ENCODE peak calls at places on chromosome 17, in nine cellular contexts. V, B, Z, H, R, O, E, L and M are unnamed samples.

GRCh38 chr17:65975878-65976277 is 216.1 kb downstream of the CEP112 start:
- DNase-seq in O (peak; percentile 59), H (no peak), L (no peak), Z (peak; percentile 21), V (no peak), E (no peak), B (peak; percentile 25), R (peak; percentile 10), M (no peak)

GRCh38 chr17:16486373-16487250 is 5.4 kb downstream of the LRRC75A start:
- DNase-seq in V (peak; percentile 93), R (peak; percentile 57), H (peak; percentile 84), L (peak; percentile 72), B (peak; percentile 95), Z (peak; percentile 73), O (peak; percentile 56), E (peak; percentile 77), M (peak; percentile 77)

GRCh38 chr17:78127240-78127887 is 1.2 kb downstream of the TMC6 start:
- DNase-seq in Z (peak; percentile 30), H (no peak), E (peak; percentile 78), O (peak; percentile 50), L (no peak), B (peak; percentile 68), R (peak; percentile 85), V (peak; percentile 73), M (peak; percentile 78)

GRCh38 chr17:65166785-65167184 is 29.6 kb downstream of the RGS9 start:
- DNase-seq in L (no peak), V (no peak), B (no peak), O (no peak), H (no peak), E (no peak), R (no peak), Z (no peak), M (no peak)

GRCh38 chr17:28744104-28744801 is 442 bp downstream of the TRAF4 start:
- DNase-seq in Z (peak; percentile 54), L (peak; percentile 40), H (peak; percentile 86), B (peak; percentile 47), V (peak; percentile 79), E (no peak), O (peak; percentile 92), R (peak; percentile 91), M (peak; percentile 52)

GRCh38 chr17:58337600-58338453 is 9.2 kb upstream of the TSPOAP1 start:
- DNase-seq in H (peak; percentile 92), E (peak; percentile 86), V (no peak), R (peak; percentile 93), B (peak; percentile 92), Z (peak; percentile 47), L (peak; percentile 70), O (peak; percentile 75), M (peak; percentile 77)

GRCh38 chr17:44911133-44912001 is 3.9 kb downstream of the GFAP start:
- DNase-seq in V (peak; percentile 64), B (peak; percentile 79), Z (peak; percentile 19), L (peak; percentile 49), H (peak; percentile 93), E (peak; percentile 63), R (peak; percentile 93), O (peak; percentile 84), M (peak; percentile 58)

GRCh38 chr17:63516910-63517824 is 6.0 kb upstream of the KCNH6 start:
- DNase-seq in Z (no peak), H (no peak), E (no peak), O (no peak), R (peak; percentile 41), B (peak; percentile 53), V (no peak), L (no peak), M (no peak)

GRCh38 chr17:44601574-44602372 is 44.5 kb downstream of the FZD2 start:
- DNase-seq in H (no peak), B (no peak), E (no peak), L (no peak), V (no peak), Z (no peak), O (no peak), R (no peak), M (no peak)

GRCh38 chr17:80941171-80941570 is 50.5 kb upstream of the CHMP6 start:
- DNase-seq in B (no peak), E (no peak), O (no peak), V (no peak), R (no peak), L (peak; percentile 15), H (no peak), Z (no peak), M (no peak)

GRCh38 chr17:78163881-78164747 is 4.3 kb upstream of the SYNGR2 start:
- DNase-seq in L (no peak), O (no peak), V (peak; percentile 72), H (no peak), B (no peak), Z (no peak), R (no peak), E (no peak), M (no peak)

GRCh38 chr17:17570207-17570797 is 21.2 kb downstream of the PEMT start:
- DNase-seq in Z (no peak), L (peak; percentile 42), E (peak; percentile 66), H (peak; percentile 58), B (peak; percentile 60), O (peak; percentile 72), V (peak; percentile 64), R (peak; percentile 42), M (peak; percentile 54)

GRCh38 chr17:47201168-47201567 is 8.0 kb upstream of the MYL4 start:
- DNase-seq in H (no peak), V (no peak), R (no peak), O (no peak), E (no peak), Z (no peak), L (no peak), B (no peak), M (no peak)

GRCh38 chr17:16652252-16652651 is 1.4 kb downstream of the ZNF624 start:
- DNase-seq in O (no peak), V (no peak), E (no peak), Z (no peak), R (no peak), H (no peak), B (no peak), L (no peak), M (no peak)

GRCh38 chr17:45428050-45428953 is 4.4 kb downstream of the ARHGAP27 start:
- DNase-seq in R (peak; percentile 76), L (peak; percentile 36), Z (peak; percentile 55), H (peak; percentile 85), B (peak; percentile 49), O (peak; percentile 87), V (peak; percentile 81), E (peak; percentile 72), M (peak; percentile 73)

GRCh38 chr17:35889818-35890773 is 9.9 kb upstream of the CCL5 start:
- DNase-seq in B (peak; percentile 50), R (no peak), L (no peak), O (peak; percentile 11), E (no peak), Z (peak; percentile 14), H (peak; percentile 2), V (peak; percentile 25), M (no peak)

GRCh38 chr17:253091-253846 is 71.8 kb upstream of the DOC2B start:
- DNase-seq in Z (no peak), R (no peak), E (no peak), B (peak; percentile 10), V (peak; percentile 15), L (peak; percentile 8), H (no peak), O (no peak), M (no peak)

GRCh38 chr17:41656249-41657023 is 32.1 kb upstream of the KRT17 start:
- DNase-seq in R (no peak), H (no peak), B (no peak), O (no peak), V (no peak), Z (no peak), E (no peak), L (no peak), M (no peak)

GRCh38 chr17:8173871-8174322 is 2.3 kb downstream of the TMEM107 start:
- DNase-seq in O (peak; percentile 65), L (no peak), R (no peak), Z (no peak), B (no peak), V (no peak), H (peak; percentile 69), E (no peak), M (no peak)
- H3K4me3 ChIP-seq in O (peak overlapping the region; percentile 59), L (peak overlapping the region; percentile 20), R (no peak overlapping the region), Z (peak overlapping the region; percentile 52), B (no peak overlapping the region), V (no peak overlapping the region), H (peak overlapping the region; percentile 49), E (peak overlapping the region; percentile 16), M (peak overlapping the region; percentile 64)

DNA sequence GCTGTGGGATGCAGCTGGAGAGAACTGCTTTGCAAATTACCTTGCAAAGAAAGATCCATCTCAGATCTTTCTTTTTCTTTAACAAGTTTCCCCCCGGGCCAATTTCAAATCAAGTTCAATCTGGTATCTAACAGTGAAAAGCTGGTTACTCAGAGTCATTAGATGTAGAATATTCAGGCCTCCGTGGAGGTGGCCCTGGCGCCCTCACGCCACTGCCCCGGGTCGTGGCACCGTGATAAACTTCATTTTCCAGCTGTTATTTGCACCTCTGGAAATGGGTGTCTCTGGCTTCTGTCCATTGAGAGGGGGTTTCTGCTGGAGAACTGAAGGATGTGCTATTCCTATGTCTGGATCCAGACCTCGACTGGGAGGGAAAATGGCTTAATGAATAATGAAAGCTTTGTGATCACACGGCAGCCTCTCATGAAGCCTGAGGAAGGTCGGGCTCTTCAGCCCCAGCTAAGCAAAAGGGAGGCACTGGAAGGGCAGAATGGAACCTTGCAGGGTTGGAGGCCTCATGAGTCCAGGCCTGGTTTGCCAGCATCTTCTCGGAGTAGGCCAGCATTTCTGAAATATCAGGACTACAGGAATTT is 30.5 kb downstream of the CACNG4 start:
- DNase-seq in V (no peak), H (no peak), Z (no peak), R (no peak), B (no peak), L (no peak), O (no peak), E (no peak), M (no peak)
- H3K4me1 ChIP-seq in V (no peaks in the 10 kb centered on the region), H (no peaks in the 10 kb centered on the region), Z (no peaks in the 10 kb centered on the region), R (no peaks in the 10 kb centered on the region), B (no peaks in the 10 kb centered on the region), L (no peaks in the 10 kb centered on the region), O (no peaks in the 10 kb centered on the region), E (no peaks in the 10 kb centered on the region), M (no peaks in the 10 kb centered on the region)

GRCh38 chr17:74850914-74851313 is 8.8 kb downstream of the GRIN2C start:
- DNase-seq in R (no peak), O (no peak), H (no peak), Z (no peak), L (no peak), E (no peak), B (no peak), V (no peak), M (no peak)
- H3K4me3 ChIP-seq in R (no peak overlapping the region), O (no peak overlapping the region), H (no peak overlapping the region), Z (no peak overlapping the region), L (no peak overlapping the region), E (no peak overlapping the region), B (no peak overlapping the region), V (no peak overlapping the region), M (no peak overlapping the region)

DNA sequence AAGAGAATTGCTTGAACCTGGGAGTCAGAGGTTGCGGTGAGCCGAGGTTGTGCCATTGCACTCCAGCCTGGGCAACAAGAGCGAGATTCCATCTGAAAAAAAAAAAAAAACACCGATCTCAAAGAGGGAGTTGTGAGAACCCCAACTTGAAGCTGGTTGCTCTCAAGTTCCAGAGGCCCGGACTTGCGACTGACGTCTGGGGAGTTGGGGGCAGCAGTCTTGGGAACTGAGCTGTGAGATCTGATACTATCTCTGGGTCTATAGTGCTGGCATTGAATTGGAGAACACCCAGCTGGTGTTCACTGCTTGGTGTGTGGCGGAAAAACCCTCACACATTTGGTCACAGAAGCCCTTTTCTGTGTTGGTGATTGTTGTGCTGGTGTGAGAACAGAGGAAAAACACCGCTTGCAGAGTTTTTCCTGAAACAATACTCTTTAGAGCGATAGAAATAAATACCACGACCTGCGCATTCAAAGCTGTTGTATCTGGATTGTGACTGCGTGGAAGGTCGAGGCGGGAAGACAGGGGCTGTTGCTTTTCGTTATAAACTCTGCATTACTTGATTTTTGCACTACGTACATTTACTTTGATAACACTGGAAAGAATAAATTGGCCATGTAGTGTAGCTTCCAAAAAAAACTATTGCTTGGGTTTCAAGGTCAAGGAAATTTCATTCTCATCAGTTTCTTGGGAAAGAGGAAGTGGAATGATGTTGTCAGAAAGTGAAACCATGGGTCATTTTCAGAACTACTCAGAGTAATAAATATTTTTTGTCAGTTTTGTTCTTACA is 8.8 kb downstream of the SCIMP start:
- DNase-seq in R (no peak), H (no peak), O (no peak), Z (no peak), B (no peak), V (no peak), L (no peak), E (no peak), M (no peak)
- H3K4me1 ChIP-seq in R (no peaks in the 10 kb centered on the region), H (no peaks in the 10 kb centered on the region), O (no peaks in the 10 kb centered on the region), Z (peaks cover 16% of the 10 kb centered on the region), B (no peaks in the 10 kb centered on the region), V (no peaks in the 10 kb centered on the region), L (no peaks in the 10 kb centered on the region), E (no peaks in the 10 kb centered on the region), M (no peaks in the 10 kb centered on the region)